ENCODE peak calls at places on chromosomes 3 and 15, in eight cellular contexts. X, R, M, N, C, P, F and B are unnamed samples.

GRCh38 chr15:22966321-22967083 is 13.7 kb downstream of the CYFIP1 start:
- DNase-seq in X (no peak), R (no peak), M (no peak), N (no peak), C (no peak), P (no peak), F (no peak), B (no peak)

GRCh38 chr3:135736740-135737139 is 228.8 kb upstream of the PPP2R3A start:
- DNase-seq in X (no peak), R (no peak), M (peak), N (no peak), C (peak), P (no peak), F (no peak), B (no peak)

GRCh38 chr15:85667491-85668424 is 127.0 kb downstream of the KLHL25 start:
- DNase-seq in X (peak), R (peak), M (peak), N (peak), C (peak), P (no peak), F (no peak), B (peak)

GRCh38 chr3:33831053-33831452 is 32.6 kb downstream of the PDCD6IP start:
- DNase-seq in X (no peak), R (no peak), M (no peak), N (no peak), C (no peak), P (no peak), F (no peak), B (no peak)

GRCh38 chr3:155891341-155891740 is 20.9 kb downstream of the GMPS start:
- DNase-seq in X (no peak), R (no peak), M (no peak), N (no peak), C (no peak), P (no peak), F (no peak), B (no peak)

GRCh38 chr3:175392653-175393052 is 533.5 kb downstream of the NAALADL2 start:
- DNase-seq in X (no peak), R (peak), M (no peak), N (no peak), C (no peak), P (no peak), F (no peak), B (no peak)

GRCh38 chr3:15428539-15428938 is 1.1 kb downstream of the EAF1 start:
- DNase-seq in X (no peak), R (peak), M (no peak), N (peak), C (no peak), P (no peak), F (no peak), B (peak)

GRCh38 chr3:163490119-163490518 is 1588.2 kb downstream of the SI start:
- DNase-seq in X (no peak), R (no peak), M (peak), N (peak), C (peak), P (no peak), F (no peak), B (peak)

GRCh38 chr3:66762888-66763287 is 235.2 kb upstream of the KBTBD8 start:
- DNase-seq in X (no peak), R (no peak), M (no peak), N (no peak), C (no peak), P (no peak), F (no peak), B (no peak)

GRCh38 chr3:185532881-185533280 is 19.5 kb downstream of the LIPH start:
- DNase-seq in X (no peak), R (no peak), M (no peak), N (no peak), C (no peak), P (no peak), F (no peak), B (no peak)

GRCh38 chr3:157335677-157336076 is 101.0 kb upstream of the PTX3 start:
- DNase-seq in X (no peak), R (no peak), M (no peak), N (peak), C (peak), P (no peak), F (no peak), B (peak)

GRCh38 chr3:57876632-57877031 is 120.5 kb downstream of the SLMAP start:
- DNase-seq in X (no peak), R (no peak), M (no peak), N (no peak), C (no peak), P (no peak), F (no peak), B (no peak)

GRCh38 chr15:63623231-63623969 is 26.2 kb downstream of the FBXL22 start:
- DNase-seq in X (no peak), R (no peak), M (no peak), N (no peak), C (no peak), P (no peak), F (peak), B (no peak)

GRCh38 chr3:5505163-5505562 is 317.7 kb downstream of the EDEM1 start:
- DNase-seq in X (no peak), R (no peak), M (no peak), N (no peak), C (no peak), P (no peak), F (no peak), B (no peak)

GRCh38 chr3:132433121-132433520 is 15.8 kb downstream of the DNAJC13 start:
- DNase-seq in X (no peak), R (no peak), M (no peak), N (no peak), C (no peak), P (no peak), F (no peak), B (no peak)

GRCh38 chr3:126061301-126062032 is 22.5 kb downstream of the SLC41A3 start:
- DNase-seq in X (no peak), R (no peak), M (no peak), N (no peak), C (no peak), P (no peak), F (no peak), B (no peak)

GRCh38 chr15:70348581-70349344 is 251.0 kb upstream of the TLE3 start:
- DNase-seq in X (no peak), R (no peak), M (no peak), N (no peak), C (no peak), P (peak), F (no peak), B (no peak)

GRCh38 chr15:90681480-90681879 is 35.7 kb upstream of the BLM start:
- DNase-seq in X (no peak), R (no peak), M (no peak), N (no peak), C (no peak), P (peak), F (no peak), B (peak)

GRCh38 chr3:155189478-155189877 is 104.0 kb downstream of the STRIT1 start:
- DNase-seq in X (no peak), R (no peak), M (no peak), N (no peak), C (no peak), P (no peak), F (no peak), B (no peak)

GRCh38 chr3:32335365-32336122 is 56.1 kb upstream of the CMTM7 start:
- DNase-seq in X (no peak), R (no peak), M (no peak), N (no peak), C (no peak), P (no peak), F (no peak), B (no peak)

GRCh38 chr15:80530737-80531365 is 126.7 kb downstream of the ARNT2 start:
- DNase-seq in X (no peak), R (no peak), M (no peak), N (no peak), C (no peak), P (no peak), F (no peak), B (no peak)

GRCh38 chr15:32849769-32850668 is 132.2 kb downstream of the GREM1 start:
- DNase-seq in X (no peak), R (peak), M (no peak), N (no peak), C (peak), P (no peak), F (no peak), B (no peak)

GRCh38 chr3:156614642-156615511 is 59.5 kb upstream of the TIPARP start:
- DNase-seq in X (no peak), R (no peak), M (no peak), N (no peak), C (peak), P (no peak), F (no peak), B (no peak)

GRCh38 chr3:196051336-196052076 is 30.4 kb downstream of the TFRC start:
- DNase-seq in X (no peak), R (no peak), M (no peak), N (no peak), C (no peak), P (no peak), F (no peak), B (no peak)

GRCh38 chr3:53178246-53178645 is 17.2 kb downstream of the PRKCD start:
- DNase-seq in X (no peak), R (no peak), M (no peak), N (no peak), C (no peak), P (no peak), F (no peak), B (no peak)

GRCh38 chr3:69695933-69696332 is 43.3 kb upstream of the MITF start:
- DNase-seq in X (no peak), R (no peak), M (no peak), N (no peak), C (no peak), P (no peak), F (no peak), B (no peak)

GRCh38 chr3:113498221-113499005 is 16.5 kb downstream of the SPICE1 start:
- DNase-seq in X (no peak), R (peak), M (no peak), N (no peak), C (no peak), P (no peak), F (no peak), B (peak)

GRCh38 chr15:50353999-50354837 is 780 bp downstream of the GABPB1 start:
- DNase-seq in X (peak), R (peak), M (peak), N (peak), C (peak), P (peak), F (peak), B (peak)
- H3K4me3 ChIP-seq in X (peak), R (peak), M (peak), N (peak), C (peak), P (peak), F (peak), B (peak)

DNA sequence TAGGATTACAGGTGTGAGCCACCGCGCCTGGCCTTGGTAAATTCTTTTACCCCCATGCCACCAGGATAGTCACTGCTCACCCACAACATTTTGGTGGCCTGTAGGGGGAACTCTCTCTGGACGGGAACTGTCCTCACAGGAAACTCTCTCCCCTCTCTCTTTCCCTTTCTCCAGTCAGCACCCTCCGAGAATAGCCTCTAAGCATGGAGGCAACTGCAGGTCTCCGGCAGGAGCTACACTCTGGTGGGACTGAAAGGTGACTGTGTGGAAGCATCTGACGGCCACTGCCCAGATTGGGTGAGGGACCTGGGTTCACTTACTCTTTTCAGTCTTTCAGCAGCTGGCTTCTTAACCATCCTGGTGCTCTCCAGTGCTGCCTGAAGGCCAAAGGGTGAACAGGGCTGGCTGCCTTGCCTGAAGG is 21.3 kb downstream of the TRANK1 start:
- DNase-seq in X (no peak), R (no peak), M (no peak), N (no peak), C (no peak), P (no peak), F (no peak), B (no peak)
- TF ChIP-seq CTCF in X (no peak), R (no peak), M (no peak), N (no peak), C (no peak), P (no peak), F (no peak), B (no peak)

GRCh38 chr3:188174309-188175044 is 20.5 kb downstream of the LPP start:
- DNase-seq in X (no peak), R (no peak), M (no peak), N (no peak), C (no peak), P (no peak), F (no peak), B (no peak)
- H3K4me3 ChIP-seq in X (no peak), R (no peak), M (no peak), N (no peak), C (no peak), P (no peak), F (no peak), B (no peak)

DNA sequence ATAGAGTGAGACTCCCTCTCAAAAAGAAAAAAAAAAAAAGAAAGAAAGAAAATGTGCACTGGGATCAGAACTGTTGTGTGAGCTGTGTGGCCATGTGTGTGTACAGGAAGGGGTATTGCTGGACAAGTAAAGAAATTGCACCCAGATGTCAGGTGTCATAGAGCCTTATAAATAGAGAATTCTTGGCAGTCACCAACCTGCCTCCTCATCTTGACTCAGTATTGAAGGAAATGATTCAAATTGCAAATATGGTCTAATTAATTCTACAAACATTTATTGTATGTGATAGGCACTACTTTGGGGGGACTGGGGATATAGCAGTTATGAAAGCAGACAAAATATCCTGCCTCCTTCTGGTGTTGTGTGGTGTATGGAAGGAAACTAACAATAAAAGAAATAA is 243.8 kb upstream of the TTC14 start:
- DNase-seq in X (no peak), R (no peak), M (no peak), N (no peak), C (no peak), P (no peak), F (no peak), B (no peak)
- TF ChIP-seq CTCF in X (no peak), R (no peak), M (no peak), N (no peak), C (no peak), P (no peak), F (no peak), B (no peak)

GRCh38 chr15:68277131-68277604 is 377 bp upstream of the FEM1B start:
- DNase-seq in X (no peak), R (no peak), M (no peak), N (peak), C (no peak), P (no peak), F (peak), B (no peak)

GRCh38 chr15:68274184-68274848 is 3.2 kb upstream of the FEM1B start:
- DNase-seq in X (no peak), R (no peak), M (no peak), N (peak), C (no peak), P (no peak), F (no peak), B (no peak)

GRCh38 chr15:68272797-68273271 is 4.7 kb upstream of the FEM1B start:
- DNase-seq in X (no peak), R (peak), M (no peak), N (no peak), C (no peak), P (no peak), F (no peak), B (no peak)

GRCh38 chr15:68276668-68277067 is 877 bp upstream of the FEM1B start:
- DNase-seq in X (no peak), R (no peak), M (no peak), N (no peak), C (no peak), P (no peak), F (no peak), B (no peak)

DNA sequence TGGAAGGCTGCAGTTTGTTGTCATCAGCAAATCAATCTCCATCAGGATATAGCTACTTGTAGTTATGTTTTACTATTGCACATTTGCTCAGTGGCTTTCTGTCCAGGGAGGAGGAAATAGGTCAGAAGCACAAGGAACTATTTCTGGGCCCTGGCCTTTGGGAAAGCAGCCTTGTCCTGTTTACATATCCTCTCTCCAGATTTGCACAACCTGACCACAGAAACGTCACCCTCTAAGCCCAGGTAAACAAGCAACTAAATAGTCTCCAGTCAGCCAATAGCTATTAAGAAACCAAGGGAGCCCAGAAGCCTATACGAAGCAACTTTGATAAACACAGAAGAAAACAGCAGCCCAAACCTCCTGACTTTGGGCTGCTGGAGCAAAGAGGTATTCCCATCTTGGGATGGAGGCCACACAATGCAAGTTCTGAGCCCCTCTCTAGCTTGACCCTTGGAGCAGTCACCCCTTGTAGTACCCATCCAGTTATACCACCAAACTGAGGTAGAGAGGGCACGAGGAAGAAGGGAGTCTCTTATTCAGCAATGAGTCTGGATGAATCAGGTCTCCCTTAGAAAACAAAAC is 2.3 kb upstream of the FEM1B start:
- DNase-seq in X (no peak), R (no peak), M (peak), N (peak), C (no peak), P (no peak), F (no peak), B (no peak)
- H3K4me3 ChIP-seq in X (no peak), R (no peak), M (no peak), N (no peak), C (no peak), P (no peak), F (no peak), B (no peak)

GRCh38 chr3:129938140-129938930 is 36.2 kb upstream of the TRH start:
- DNase-seq in X (no peak), R (no peak), M (no peak), N (no peak), C (peak), P (no peak), F (no peak), B (no peak)
- TF ChIP-seq CTCF in X (no peak), R (no peak), M (no peak), N (no peak), C (peak), P (no peak), F (no peak), B (peak)

GRCh38 chr3:112327371-112327951 is 5.5 kb upstream of the CD200 start:
- DNase-seq in X (no peak), R (peak), M (peak), N (peak), C (peak), P (no peak), F (no peak), B (no peak)

GRCh38 chr3:112320698-112321097 is 12.3 kb upstream of the CD200 start:
- DNase-seq in X (no peak), R (no peak), M (no peak), N (no peak), C (no peak), P (no peak), F (no peak), B (no peak)

GRCh38 chr3:112319516-112320276 is 13.3 kb upstream of the CD200 start:
- DNase-seq in X (no peak), R (no peak), M (no peak), N (no peak), C (no peak), P (no peak), F (no peak), B (no peak)

GRCh38 chr3:112321867-112322652 is 10.9 kb upstream of the CD200 start:
- DNase-seq in X (no peak), R (no peak), M (peak), N (no peak), C (no peak), P (no peak), F (no peak), B (no peak)
- H3K4me3 ChIP-seq in X (no peak), R (no peak), M (no peak), N (peak), C (no peak), P (no peak), F (no peak), B (no peak)

GRCh38 chr3:150699068-150699635 is 4.6 kb downstream of the ERICH6 start:
- DNase-seq in X (no peak), R (no peak), M (peak), N (no peak), C (peak), P (no peak), F (no peak), B (no peak)

GRCh38 chr3:150703756-150704344 is at the start of gene ERICH6:
- DNase-seq in X (peak), R (peak), M (peak), N (peak), C (peak), P (peak), F (peak), B (peak)
- TF ChIP-seq CTCF in X (no peak), R (no peak), M (peak), N (no peak), C (no peak), P (peak), F (no peak), B (no peak)